ENCODE peak calls at places on chromosomes 7 and 10, in six cellular contexts. M, T, D, O, W and H are unnamed samples.

GRCh38 chr7:55052081-55052480 is 33.3 kb downstream of the EGFR start:
- DNase-seq in D (peak), M (no peak), W (peak), T (no peak), O (no peak), H (peak)

GRCh38 chr10:116470768-116471415 is 43.2 kb downstream of the PNLIPRP3 start:
- DNase-seq in T (peak), W (no peak), M (no peak), O (no peak), D (no peak), H (no peak)

GRCh38 chr7:95674101-95674500 is 77.8 kb upstream of the PDK4 start:
- DNase-seq in D (no peak), O (no peak), T (no peak), W (no peak), M (no peak), H (no peak)

GRCh38 chr10:79029478-79030390 is 39.0 kb upstream of the ZMIZ1 start:
- DNase-seq in W (no peak), M (peak), D (no peak), O (no peak), T (no peak), H (no peak)

GRCh38 chr10:70578371-70578947 is 24.1 kb downstream of the PRF1 start:
- DNase-seq in W (peak), M (no peak), D (no peak), O (peak), T (peak), H (peak)

GRCh38 chr10:116737582-116738358 is 4.6 kb downstream of the HSPA12A start:
- DNase-seq in O (no peak), T (no peak), W (no peak), D (no peak), M (peak), H (no peak)

GRCh38 chr7:26860361-26860760 is 4.0 kb downstream of the SKAP2 start:
- DNase-seq in O (no peak), W (no peak), T (peak), D (peak), M (no peak), H (no peak)

GRCh38 chr7:124171068-124171467 is 138.2 kb upstream of the TMEM229A start:
- DNase-seq in M (no peak), W (peak), O (peak), T (peak), D (no peak), H (no peak)

GRCh38 chr7:11021468-11021867 is 47.8 kb downstream of the PHF14 start:
- DNase-seq in O (no peak), W (no peak), D (no peak), M (no peak), T (no peak), H (no peak)

GRCh38 chr7:159088016-159088865 is 56.4 kb downstream of the VIPR2 start:
- DNase-seq in O (no peak), W (no peak), T (no peak), M (no peak), D (no peak), H (no peak)

GRCh38 chr10:101126684-101127628 is 4.1 kb upstream of the TLX1 start:
- DNase-seq in O (no peak), W (no peak), T (no peak), D (no peak), M (no peak), H (no peak)

GRCh38 chr7:154409703-154410311 is 357.6 kb downstream of the DPP6 start:
- DNase-seq in O (no peak), M (no peak), W (no peak), T (peak), D (no peak), H (peak)

GRCh38 chr7:100588438-100588837 is 2.3 kb downstream of the FBXO24 start:
- DNase-seq in W (peak), T (peak), M (no peak), D (peak), O (no peak), H (no peak)

GRCh38 chr10:116741391-116742351 is 695 bp downstream of the HSPA12A start:
- DNase-seq in D (no peak), M (peak), T (no peak), O (no peak), W (no peak), H (no peak)

GRCh38 chr10:12067336-12067735 is 1.4 kb upstream of the DHTKD1 start:
- DNase-seq in M (no peak), D (no peak), O (peak), T (no peak), W (peak), H (peak)

GRCh38 chr10:73907841-73908517 is 3.0 kb upstream of the PLAU start:
- DNase-seq in M (no peak), O (no peak), D (no peak), T (peak), W (peak), H (peak)

GRCh38 chr10:44761076-44761475 is 150.1 kb upstream of the TMEM72 start:
- DNase-seq in T (no peak), O (no peak), M (no peak), W (no peak), D (no peak), H (peak)

GRCh38 chr7:45215611-45216062 is 58.0 kb downstream of the RAMP3 start:
- DNase-seq in W (no peak), T (no peak), D (no peak), M (no peak), O (no peak), H (no peak)

GRCh38 chr7:7335909-7336308 is 153.6 kb downstream of the C1GALT1 start:
- DNase-seq in W (no peak), D (no peak), T (no peak), M (no peak), O (no peak), H (no peak)

GRCh38 chr7:47535704-47536628 is 45.9 kb downstream of the TNS3 start:
- DNase-seq in W (no peak), D (no peak), T (no peak), M (no peak), O (no peak), H (no peak)

GRCh38 chr10:106336874-106337273 is 827.6 kb downstream of the SORCS1 start:
- DNase-seq in D (no peak), M (no peak), T (no peak), W (no peak), O (no peak), H (no peak)

GRCh38 chr10:16518822-16519221 is 2.9 kb downstream of the C1QL3 start:
- DNase-seq in T (no peak), O (no peak), M (no peak), D (no peak), W (no peak), H (no peak)
- TF ChIP-seq CTCF in T (peak), O (peak), M (no peak), D (no peak), W (peak), H (peak)

DNA sequence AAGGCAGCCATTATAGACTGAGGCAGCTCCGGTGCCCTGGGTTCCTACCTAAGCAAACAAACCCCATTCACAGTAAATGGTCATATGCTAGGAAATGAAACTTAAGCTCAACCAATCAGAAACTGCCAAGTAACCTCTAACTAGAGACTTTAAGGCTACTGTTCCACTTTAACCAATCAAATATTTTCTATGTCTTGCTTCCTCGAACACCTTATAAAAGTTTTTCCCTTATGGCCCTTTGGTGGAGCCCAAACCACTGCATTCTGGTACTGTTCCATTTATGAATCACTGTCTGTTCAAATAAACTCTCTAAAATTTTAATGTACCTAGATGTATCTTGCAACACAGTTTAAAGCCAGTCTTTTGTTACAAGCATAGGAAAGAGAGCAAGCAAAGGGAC is 361.1 kb downstream of the HGF start:
- DNase-seq in W (peak), M (no peak), O (no peak), D (no peak), T (no peak), H (no peak)
- H3K4me3 ChIP-seq in W (no peak), M (no peak), O (no peak), D (no peak), T (no peak), H (no peak)

GRCh38 chr7:14637968-14638367 is 264.6 kb downstream of the DGKB start:
- DNase-seq in M (no peak), D (no peak), W (no peak), T (no peak), O (no peak), H (no peak)
- TF ChIP-seq CTCF in M (no peak), D (no peak), W (no peak), T (no peak), O (no peak), H (no peak)

GRCh38 chr10:120103957-120104560 is 211.5 kb downstream of the SEC23IP start:
- DNase-seq in D (no peak), W (no peak), O (no peak), T (no peak), M (no peak), H (no peak)

GRCh38 chr10:120098242-120098930 is 205.9 kb downstream of the SEC23IP start:
- DNase-seq in O (no peak), W (no peak), D (no peak), M (no peak), T (no peak), H (no peak)
- H3K4me3 ChIP-seq in O (no peak), W (no peak), D (no peak), M (no peak), T (no peak), H (no peak)

DNA sequence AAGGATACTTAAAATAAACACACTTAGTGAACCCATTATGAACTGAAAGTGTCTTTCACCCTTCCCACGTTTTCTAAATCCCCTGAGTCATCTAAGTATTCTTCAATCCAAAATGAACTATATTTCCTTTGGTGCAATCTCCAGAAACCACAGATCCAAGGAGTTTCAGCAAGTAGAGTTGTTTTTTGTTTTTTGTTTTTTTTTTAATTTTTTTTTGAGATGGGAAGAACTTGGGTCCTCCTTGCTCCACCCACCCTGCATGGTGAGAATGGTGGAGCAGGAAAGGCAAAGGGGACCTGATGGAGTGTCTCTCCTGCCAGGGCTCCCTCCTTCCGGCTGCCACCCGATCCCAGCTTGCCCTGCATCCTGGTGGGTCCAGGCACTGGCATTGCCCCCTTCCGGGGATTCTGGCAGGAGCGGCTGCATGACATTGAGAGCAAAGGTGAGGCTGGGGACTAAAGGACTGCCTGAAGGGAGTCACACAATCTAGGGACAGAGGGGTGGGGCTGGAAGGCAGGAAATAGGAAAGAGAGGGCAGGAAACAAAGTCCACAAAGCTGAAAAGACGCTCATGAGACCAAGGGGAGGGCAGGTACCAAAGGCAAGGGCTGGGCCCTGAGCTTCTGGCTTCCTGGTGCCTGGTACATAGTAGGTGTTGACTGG is 12.1 kb downstream of the ATG9B start:
- DNase-seq in O (no peak), W (peak), D (no peak), T (no peak), M (no peak), H (no peak)
- TF ChIP-seq CTCF in O (no peak), W (no peak), D (no peak), T (no peak), M (no peak), H (no peak)